ENCODE peak calls at places on chromosome 3, in four cellular contexts. One of them, this sample, is unnamed.

GRCh38 chr3:159620281-159620680 is 368.4 kb upstream of the IL12A start:
- DNase-seq in stimulated activated CD8-positive, alpha-beta memory T cell treated with anti-CD3 and anti-CD28 coated beads, Interleukin-15, amount 100 ng/mL, for 4 hours: no peak
- DNase-seq in right cardiac atrium: no peak
- DNase-seq in stimulated activated naive CD8-positive, alpha-beta T cell treated with anti-CD3 and anti-CD28 coated beads, Interleukin-15, amount 100 ng/mL, for 72 hours: no peak
- DNase-seq in this sample: no peak

GRCh38 chr3:143831208-143831607 is 17.1 kb downstream of the SLC9A9 start:
- DNase-seq in stimulated activated naive CD8-positive, alpha-beta T cell treated with anti-CD3 and anti-CD28 coated beads, Interleukin-15, amount 100 ng/mL, for 72 hours: no peak
- DNase-seq in right cardiac atrium: no peak
- DNase-seq in stimulated activated CD8-positive, alpha-beta memory T cell treated with anti-CD3 and anti-CD28 coated beads, Interleukin-15, amount 100 ng/mL, for 4 hours: no peak
- DNase-seq in this sample: no peak

GRCh38 chr3:46491089-46492070 is 6.4 kb upstream of the RTP3 start:
- DNase-seq in stimulated activated naive CD8-positive, alpha-beta T cell treated with anti-CD3 and anti-CD28 coated beads, Interleukin-15, amount 100 ng/mL, for 72 hours: no peak
- DNase-seq in stimulated activated CD8-positive, alpha-beta memory T cell treated with anti-CD3 and anti-CD28 coated beads, Interleukin-15, amount 100 ng/mL, for 4 hours: no peak
- DNase-seq in right cardiac atrium: no peak
- DNase-seq in this sample: no peak

GRCh38 chr3:141331370-141332318 is 36.7 kb upstream of the ZBTB38 start:
- DNase-seq in stimulated activated CD8-positive, alpha-beta memory T cell treated with anti-CD3 and anti-CD28 coated beads, Interleukin-15, amount 100 ng/mL, for 4 hours: no peak
- DNase-seq in right cardiac atrium: peak
- DNase-seq in stimulated activated naive CD8-positive, alpha-beta T cell treated with anti-CD3 and anti-CD28 coated beads, Interleukin-15, amount 100 ng/mL, for 72 hours: no peak
- DNase-seq in this sample: peak

GRCh38 chr3:67593761-67594234 is 60.6 kb downstream of the SUCLG2 start:
- DNase-seq in stimulated activated CD8-positive, alpha-beta memory T cell treated with anti-CD3 and anti-CD28 coated beads, Interleukin-15, amount 100 ng/mL, for 4 hours: no peak
- DNase-seq in stimulated activated naive CD8-positive, alpha-beta T cell treated with anti-CD3 and anti-CD28 coated beads, Interleukin-15, amount 100 ng/mL, for 72 hours: no peak
- DNase-seq in right cardiac atrium: no peak
- DNase-seq in this sample: no peak

GRCh38 chr3:50190921-50191660 is at the start of gene GNAT1:
- DNase-seq in right cardiac atrium: peak
- DNase-seq in stimulated activated naive CD8-positive, alpha-beta T cell treated with anti-CD3 and anti-CD28 coated beads, Interleukin-15, amount 100 ng/mL, for 72 hours: no peak
- DNase-seq in stimulated activated CD8-positive, alpha-beta memory T cell treated with anti-CD3 and anti-CD28 coated beads, Interleukin-15, amount 100 ng/mL, for 4 hours: no peak
- DNase-seq in this sample: no peak

GRCh38 chr3:85835857-85836470 is 877.2 kb downstream of the CADM2 start:
- DNase-seq in stimulated activated naive CD8-positive, alpha-beta T cell treated with anti-CD3 and anti-CD28 coated beads, Interleukin-15, amount 100 ng/mL, for 72 hours: no peak
- DNase-seq in stimulated activated CD8-positive, alpha-beta memory T cell treated with anti-CD3 and anti-CD28 coated beads, Interleukin-15, amount 100 ng/mL, for 4 hours: no peak
- DNase-seq in right cardiac atrium: no peak
- DNase-seq in this sample: no peak

GRCh38 chr3:19573644-19574043 is 360.4 kb downstream of the EFHB start:
- DNase-seq in right cardiac atrium: no peak
- DNase-seq in stimulated activated naive CD8-positive, alpha-beta T cell treated with anti-CD3 and anti-CD28 coated beads, Interleukin-15, amount 100 ng/mL, for 72 hours: no peak
- DNase-seq in stimulated activated CD8-positive, alpha-beta memory T cell treated with anti-CD3 and anti-CD28 coated beads, Interleukin-15, amount 100 ng/mL, for 4 hours: no peak
- DNase-seq in this sample: no peak

GRCh38 chr3:9216736-9217135 is 32.7 kb downstream of the SRGAP3 start:
- DNase-seq in stimulated activated CD8-positive, alpha-beta memory T cell treated with anti-CD3 and anti-CD28 coated beads, Interleukin-15, amount 100 ng/mL, for 4 hours: no peak
- DNase-seq in stimulated activated naive CD8-positive, alpha-beta T cell treated with anti-CD3 and anti-CD28 coated beads, Interleukin-15, amount 100 ng/mL, for 72 hours: no peak
- DNase-seq in right cardiac atrium: no peak
- DNase-seq in this sample: no peak

GRCh38 chr3:142983318-142983717 is 18.1 kb upstream of the U2SURP start:
- DNase-seq in stimulated activated CD8-positive, alpha-beta memory T cell treated with anti-CD3 and anti-CD28 coated beads, Interleukin-15, amount 100 ng/mL, for 4 hours: no peak
- DNase-seq in right cardiac atrium: no peak
- DNase-seq in stimulated activated naive CD8-positive, alpha-beta T cell treated with anti-CD3 and anti-CD28 coated beads, Interleukin-15, amount 100 ng/mL, for 72 hours: no peak
- DNase-seq in this sample: no peak

GRCh38 chr3:16365454-16366128 is 100.6 kb downstream of the OXNAD1 start:
- DNase-seq in right cardiac atrium: no peak
- DNase-seq in stimulated activated naive CD8-positive, alpha-beta T cell treated with anti-CD3 and anti-CD28 coated beads, Interleukin-15, amount 100 ng/mL, for 72 hours: no peak
- DNase-seq in stimulated activated CD8-positive, alpha-beta memory T cell treated with anti-CD3 and anti-CD28 coated beads, Interleukin-15, amount 100 ng/mL, for 4 hours: no peak
- DNase-seq in this sample: no peak

GRCh38 chr3:101809178-101810022 is 30.4 kb downstream of the NXPE3 start:
- DNase-seq in stimulated activated naive CD8-positive, alpha-beta T cell treated with anti-CD3 and anti-CD28 coated beads, Interleukin-15, amount 100 ng/mL, for 72 hours: no peak
- DNase-seq in stimulated activated CD8-positive, alpha-beta memory T cell treated with anti-CD3 and anti-CD28 coated beads, Interleukin-15, amount 100 ng/mL, for 4 hours: no peak
- DNase-seq in right cardiac atrium: no peak
- DNase-seq in this sample: no peak

GRCh38 chr3:129277829-129278271 is 820 bp upstream of the HMCES start:
- DNase-seq in stimulated activated naive CD8-positive, alpha-beta T cell treated with anti-CD3 and anti-CD28 coated beads, Interleukin-15, amount 100 ng/mL, for 72 hours: no peak
- DNase-seq in right cardiac atrium: peak
- DNase-seq in stimulated activated CD8-positive, alpha-beta memory T cell treated with anti-CD3 and anti-CD28 coated beads, Interleukin-15, amount 100 ng/mL, for 4 hours: no peak
- DNase-seq in this sample: no peak

GRCh38 chr3:123618768-123619484 is 34.1 kb upstream of the HACD2 start:
- DNase-seq in stimulated activated naive CD8-positive, alpha-beta T cell treated with anti-CD3 and anti-CD28 coated beads, Interleukin-15, amount 100 ng/mL, for 72 hours: no peak
- DNase-seq in stimulated activated CD8-positive, alpha-beta memory T cell treated with anti-CD3 and anti-CD28 coated beads, Interleukin-15, amount 100 ng/mL, for 4 hours: no peak
- DNase-seq in right cardiac atrium: peak
- DNase-seq in this sample: peak

GRCh38 chr3:107208100-107208499 is 169.1 kb upstream of the CCDC54 start:
- DNase-seq in right cardiac atrium: no peak
- DNase-seq in stimulated activated naive CD8-positive, alpha-beta T cell treated with anti-CD3 and anti-CD28 coated beads, Interleukin-15, amount 100 ng/mL, for 72 hours: no peak
- DNase-seq in stimulated activated CD8-positive, alpha-beta memory T cell treated with anti-CD3 and anti-CD28 coated beads, Interleukin-15, amount 100 ng/mL, for 4 hours: no peak
- DNase-seq in this sample: no peak

This sample was measured in left cardiac atrium.